ENCODE peak calls at places on chromosomes 1 and 21, in four cellular contexts. J, A, W and M are unnamed samples.

GRCh38 chr1:245879091-245879490 is 628.0 kb downstream of the SMYD3 start:
- DNase-seq in A (no peak), W (no peak), J (no peak), M (no peak)

GRCh38 chr1:215473943-215474342 is 93.2 kb upstream of the KCTD3 start:
- DNase-seq in W (no peak), A (no peak), J (no peak), M (no peak)

GRCh38 chr21:16667395-16667794 is 845.4 kb upstream of the CXADR start:
- DNase-seq in J (no peak), W (no peak), A (no peak), M (no peak)

GRCh38 chr21:27776925-27777553 is 810.2 kb upstream of the ADAMTS5 start:
- DNase-seq in J (peak; percentile 53), A (no peak), W (no peak), M (peak; percentile 26)

GRCh38 chr1:150560576-150560975 is 11.4 kb downstream of the ADAMTSL4 start:
- DNase-seq in A (no peak), J (no peak), W (no peak), M (no peak)

GRCh38 chr1:3229081-3229725 is 160.2 kb downstream of the PRDM16 start:
- DNase-seq in J (no peak), W (no peak), A (no peak), M (no peak)

GRCh38 chr1:11156441-11156840 is 32.7 kb upstream of the ANGPTL7 start:
- DNase-seq in A (no peak), J (no peak), W (no peak), M (no peak)

GRCh38 chr1:182617075-182617429 is 12.9 kb upstream of the RGS16 start:
- DNase-seq in W (no peak), A (no peak), J (no peak), M (no peak)

GRCh38 chr1:70617728-70618127 is 206.7 kb downstream of the CTH start:
- DNase-seq in A (no peak), J (no peak), W (no peak), M (no peak)

GRCh38 chr1:198462365-198463025 is 78.0 kb downstream of the ATP6V1G3 start:
- DNase-seq in J (no peak), A (no peak), W (no peak), M (no peak)

GRCh38 chr1:64309468-64309867 is 106.0 kb downstream of the UBE2U start:
- DNase-seq in J (no peak), W (no peak), A (no peak), M (no peak)

GRCh38 chr1:156499194-156499702 is 1.3 kb downstream of the MEF2D start:
- DNase-seq in W (no peak), A (no peak), J (no peak), M (no peak)

GRCh38 chr1:192160186-192160585 is 1.9 kb downstream of the RGS18 start:
- DNase-seq in J (no peak), W (no peak), A (no peak), M (no peak)

GRCh38 chr1:193846881-193847280 is 660.5 kb upstream of the B3GALT2 start:
- DNase-seq in A (no peak), W (no peak), J (no peak), M (no peak)

GRCh38 chr1:6174621-6175410 is 5.3 kb downstream of the CHD5 start:
- DNase-seq in A (no peak), J (no peak), W (no peak), M (no peak)

GRCh38 chr1:27661412-27662075 is 10.4 kb downstream of the IFI6 start:
- DNase-seq in J (no peak), A (no peak), W (no peak), M (no peak)

GRCh38 chr1:181112071-181112929 is 23.8 kb downstream of the IER5 start:
- DNase-seq in J (peak; percentile 76), A (no peak), W (no peak), M (peak; percentile 48)

GRCh38 chr1:93770640-93771039 is 89.0 kb upstream of the BCAR3 start:
- DNase-seq in A (no peak), W (no peak), J (no peak), M (no peak)

GRCh38 chr1:9238550-9238949 is 4.0 kb downstream of the H6PD start:
- DNase-seq in W (no peak), J (no peak), A (no peak), M (no peak)

GRCh38 chr1:98732985-98733781 is 71.7 kb downstream of the SNX7 start:
- DNase-seq in A (no peak), W (no peak), J (no peak), M (no peak)

GRCh38 chr1:209823143-209824041 is 4.4 kb upstream of the UTP25 start:
- DNase-seq in W (no peak), A (peak; percentile 58), J (no peak), M (no peak)

GRCh38 chr1:46372440-46372839 is 21.7 kb upstream of the FAAH start:
- DNase-seq in A (no peak), J (no peak), W (no peak), M (no peak)

GRCh38 chr1:47584249-47584648 is 146.4 kb downstream of the FOXD2 start:
- DNase-seq in A (no peak), J (no peak), W (no peak), M (no peak)

GRCh38 chr21:44530903-44531605 is 8.9 kb downstream of the KRTAP10-1 start:
- DNase-seq in J (no peak), A (no peak), W (peak; percentile 6), M (peak; percentile 2)

GRCh38 chr1:216531308-216532239 is 108.3 kb upstream of the USH2A start:
- DNase-seq in A (no peak), J (no peak), W (no peak), M (no peak)

GRCh38 chr1:67769633-67770256 is 63.5 kb downstream of the GNG12 start:
- DNase-seq in A (no peak), W (no peak), J (no peak), M (no peak)

GRCh38 chr1:67768480-67768879 is 64.8 kb downstream of the GNG12 start:
- DNase-seq in A (no peak), W (no peak), J (no peak), M (no peak)

GRCh38 chr1:67767103-67767502 is 66.2 kb downstream of the GNG12 start:
- DNase-seq in W (no peak), J (no peak), A (no peak), M (no peak)

GRCh38 chr1:67764674-67765073 is 68.6 kb downstream of the GNG12 start:
- DNase-seq in A (no peak), W (no peak), J (no peak), M (no peak)

DNA sequence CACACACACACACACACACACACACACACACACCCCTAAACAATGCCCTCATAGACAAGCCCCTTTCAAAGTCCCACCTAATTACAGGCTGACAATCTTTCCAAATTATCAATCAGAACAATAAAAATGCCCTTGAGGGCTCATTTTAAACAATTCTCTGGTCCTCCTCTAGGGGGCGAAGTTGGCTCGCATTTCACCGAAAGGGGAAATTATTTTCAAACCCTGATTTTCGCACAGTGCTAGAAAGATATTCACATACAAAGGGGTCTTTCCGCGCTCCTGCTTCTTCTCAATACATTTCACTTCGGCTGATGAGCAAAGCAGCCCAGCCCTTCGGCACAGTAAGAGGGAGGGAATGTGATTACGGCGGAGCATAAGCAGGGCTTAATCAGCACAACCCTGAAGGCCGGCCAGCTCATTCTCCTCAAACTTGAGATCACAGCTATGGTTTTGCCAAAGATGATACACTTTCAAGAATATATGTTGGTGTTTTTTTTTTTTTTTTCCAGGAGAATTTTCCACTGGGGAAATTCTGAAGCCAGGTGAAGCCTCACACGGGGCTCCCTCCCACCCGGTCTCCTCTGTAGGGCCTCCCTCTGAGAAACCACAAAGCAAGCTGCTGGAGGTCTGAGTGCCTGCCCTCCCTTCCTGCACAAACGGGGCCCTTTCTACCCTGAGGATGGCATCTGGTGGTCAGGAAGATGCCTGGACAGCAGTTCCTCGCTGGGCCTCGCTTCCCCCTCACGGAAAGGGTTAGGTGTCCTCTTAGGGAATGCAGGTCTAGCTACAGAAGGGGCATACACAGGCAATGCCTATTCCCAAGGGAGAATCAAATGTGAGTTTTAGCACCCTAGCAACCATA is 66.9 kb downstream of the GNG12 start:
- DNase-seq in W (peak; percentile 27), A (peak; percentile 40), J (peak; percentile 54), M (peak; percentile 21)
- H3K27ac ChIP-seq in W (peak overlapping the region; percentile 52), A (no peak overlapping the region), J (peak overlapping the region; percentile 37), M (no peak overlapping the region)

GRCh38 chr1:1058088-1058905 is 15.8 kb downstream of the RNF223 start:
- DNase-seq in A (no peak), J (no peak), W (no peak), M (no peak)

GRCh38 chr1:1059494-1060280 is 14.4 kb downstream of the RNF223 start:
- DNase-seq in J (peak; percentile 92), A (peak; percentile 87), W (peak; percentile 85), M (peak; percentile 83)

GRCh38 chr1:1060281-1061000 is 13.7 kb downstream of the RNF223 start:
- DNase-seq in A (no peak), W (no peak), J (no peak), M (no peak)

GRCh38 chr1:1061682-1062363 is 12.3 kb downstream of the RNF223 start:
- DNase-seq in A (no peak), W (no peak), J (no peak), M (no peak)

GRCh38 chr1:1058921-1059493 is 15.1 kb downstream of the RNF223 start:
- DNase-seq in J (no peak), A (peak; percentile 37), W (peak; percentile 61), M (no peak)
- H3K27me3 ChIP-seq in J (peaks cover 24% of the 10 kb centered on the region), A (peaks cover 11% of the 10 kb centered on the region), W (peaks cover 17% of the 10 kb centered on the region), M (peaks cover 62% of the 10 kb centered on the region)

GRCh38 chr1:239954836-239955235 is 136.8 kb upstream of the FMN2 start:
- DNase-seq in A (no peak), W (no peak), J (no peak), M (no peak)

GRCh38 chr1:239947789-239948188 is 143.9 kb upstream of the FMN2 start:
- DNase-seq in W (no peak), A (no peak), J (no peak), M (no peak)

GRCh38 chr1:239955431-239955830 is 136.3 kb upstream of the FMN2 start:
- DNase-seq in W (no peak), J (no peak), A (no peak), M (no peak)

GRCh38 chr1:239952348-239953307 is 139.1 kb upstream of the FMN2 start:
- DNase-seq in W (peak; percentile 85), J (no peak), A (no peak), M (no peak)

GRCh38 chr1:239951518-239952130 is 140.1 kb upstream of the FMN2 start:
- DNase-seq in A (peak; percentile 18), J (peak; percentile 51), W (peak; percentile 87), M (peak; percentile 55)
- H3K27ac ChIP-seq in A (no peak overlapping the region), J (no peak overlapping the region), W (no peak overlapping the region), M (no peak overlapping the region)

DNA sequence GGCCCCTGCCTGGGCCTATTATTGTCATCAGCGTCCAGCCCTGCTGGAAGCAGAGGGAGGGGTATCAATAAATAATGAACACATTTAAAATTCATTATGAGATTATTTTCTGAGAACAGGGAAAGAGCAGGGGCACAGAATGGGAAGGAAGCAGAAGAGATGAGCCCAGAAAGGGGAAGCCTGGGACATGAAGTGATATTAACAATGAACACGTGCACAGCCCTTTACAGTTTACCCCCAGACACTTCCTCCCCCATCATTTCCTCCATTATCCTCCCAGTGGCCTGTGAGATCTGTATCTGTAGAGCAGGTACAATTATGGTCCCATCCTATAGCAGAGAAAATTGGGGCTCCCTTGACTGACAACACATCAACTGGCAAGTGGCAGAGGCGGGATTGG is 579 bp upstream of the C1QB start:
- DNase-seq in A (no peak), J (no peak), W (no peak), M (no peak)
- H3K27me3 ChIP-seq in A (no peaks in the 10 kb centered on the region), J (peaks cover 7% of the 10 kb centered on the region), W (no peaks in the 10 kb centered on the region), M (peaks cover 9% of the 10 kb centered on the region)